ENCODE peak calls at places on chromosomes 3 and 15, in seven cellular contexts. J is Right ventricle myocardium superior, S is amniotic stem cell, V is AG20443, D is T follicular helper cell, L is NCI-H2029, Z is SW480. T is an unnamed sample.

GRCh38 chr3:177569193-177569592 is 371.9 kb upstream of the TBL1XR1 start:
- DNase-seq in J (no peak), S (no peak), V (no peak), D (no peak), L (peak), Z (no peak), T (no peak)

GRCh38 chr3:60202052-60202753 is 1049.0 kb downstream of the FHIT start:
- DNase-seq in J (no peak), S (no peak), V (no peak), D (no peak), L (no peak), Z (no peak), T (no peak)

GRCh38 chr3:169077394-169077906 is 586.1 kb downstream of the MECOM start:
- DNase-seq in J (no peak), S (no peak), V (no peak), D (no peak), L (no peak), Z (no peak), T (no peak)

GRCh38 chr15:51331141-51331540 is 7.3 kb downstream of the CYP19A1 start:
- DNase-seq in J (no peak), S (no peak), V (no peak), D (no peak), L (no peak), Z (no peak), T (no peak)

GRCh38 chr15:20356444-20357138 is 185.0 kb downstream of the GOLGA6L6 start:
- DNase-seq in J (peak), S (no peak), V (peak), D (peak), L (no peak), Z (peak), T (peak)

GRCh38 chr3:52779011-52779410 is 1.6 kb downstream of the ITIH1 start:
- DNase-seq in J (peak), S (no peak), V (no peak), D (no peak), L (no peak), Z (no peak), T (no peak)

GRCh38 chr3:135456182-135456790 is 509.2 kb upstream of the PPP2R3A start:
- DNase-seq in J (no peak), S (no peak), V (no peak), D (no peak), L (no peak), Z (no peak), T (no peak)

GRCh38 chr3:50123394-50124361 is 31.4 kb upstream of the SEMA3F start:
- DNase-seq in J (no peak), S (no peak), V (no peak), D (no peak), L (no peak), Z (no peak), T (no peak)

GRCh38 chr3:47495111-47495510 is 18.4 kb downstream of the ELP6 start:
- DNase-seq in J (no peak), S (no peak), V (no peak), D (no peak), L (no peak), Z (no peak), T (no peak)

GRCh38 chr3:86228106-86228505 is 762.8 kb downstream of the VGLL3 start:
- DNase-seq in J (no peak), S (no peak), V (no peak), D (no peak), L (no peak), Z (no peak), T (no peak)